ENCODE peak calls at places on chromosomes 12 and 14, in five cellular contexts. C is HCT116, Y is upper lobe of left lung, A is vagina, X is prostate gland. U is an unnamed sample.

GRCh38 chr14:58281969-58282368 is 16.4 kb upstream of the ARID4A start:
- DNase-seq in C (no peak), Y (no peak), A (no peak), X (no peak), U (no peak)

GRCh38 chr14:101879212-101880015 is 85.0 kb upstream of the DYNC1H1 start:
- DNase-seq in C (no peak), Y (no peak), A (no peak), X (no peak), U (no peak)

GRCh38 chr12:130640496-130640895 is 75.6 kb downstream of the RIMBP2 start:
- DNase-seq in C (no peak), Y (no peak), A (no peak), X (no peak), U (no peak)

GRCh38 chr12:57759360-57759980 is 4.6 kb downstream of the MARCHF9 start:
- DNase-seq in C (no peak), Y (no peak), A (no peak), X (no peak), U (no peak)

GRCh38 chr14:68177728-68178127 is 358.1 kb downstream of the RAD51B start:
- DNase-seq in C (no peak), Y (no peak), A (no peak), X (no peak), U (no peak)

GRCh38 chr12:97753332-97753731 is 290.7 kb downstream of the RMST start:
- DNase-seq in C (no peak), Y (no peak), A (no peak), X (no peak), U (no peak)

GRCh38 chr12:49917788-49918173 is 14.1 kb upstream of the FAIM2 start:
- DNase-seq in C (no peak), Y (no peak), A (no peak), X (no peak), U (no peak)

GRCh38 chr14:103118019-103118662 is 5.1 kb upstream of the TNFAIP2 start:
- DNase-seq in C (no peak), Y (peak; percentile 90), A (no peak), X (no peak), U (peak; percentile 85)

GRCh38 chr12:108231909-108232434 is 102.9 kb downstream of the WSCD2 start:
- DNase-seq in C (no peak), Y (no peak), A (no peak), X (no peak), U (no peak)

GRCh38 chr12:101690544-101691118 is 6.8 kb upstream of the CHPT1 start:
- DNase-seq in C (no peak), Y (no peak), A (no peak), X (no peak), U (no peak)

GRCh38 chr12:97752129-97752528 is 289.5 kb downstream of the RMST start:
- DNase-seq in C (no peak), Y (no peak), A (no peak), X (no peak), U (no peak)

GRCh38 chr14:65117795-65118746 is 15.8 kb upstream of the MAX start:
- DNase-seq in C (no peak), Y (no peak), A (no peak), X (peak; percentile 65), U (no peak)

GRCh38 chr12:47808574-47809380 is 10.9 kb downstream of the HDAC7 start:
- DNase-seq in C (no peak), Y (peak; percentile 85), A (no peak), X (no peak), U (peak; percentile 78)

GRCh38 chr14:105251920-105252319 is 3.6 kb downstream of the BTBD6 start:
- DNase-seq in C (no peak), Y (no peak), A (no peak), X (no peak), U (no peak)

GRCh38 chr12:91186189-91186588 is 3.6 kb upstream of the DCN start:
- DNase-seq in C (no peak), Y (no peak), A (no peak), X (no peak), U (no peak)

GRCh38 chr12:46267618-46268348 is 1.1 kb downstream of the SLC38A1 start:
- DNase-seq in C (no peak), Y (peak; percentile 28), A (no peak), X (peak; percentile 11), U (no peak)

GRCh38 chr14:103019827-103020226 is 37.5 kb downstream of the CDC42BPB start:
- DNase-seq in C (no peak), Y (no peak), A (no peak), X (no peak), U (no peak)

GRCh38 chr14:67187210-67187609 is 2.0 kb upstream of the GARIN2 start:
- DNase-seq in C (peak; percentile 83), Y (no peak), A (no peak), X (no peak), U (no peak)

GRCh38 chr14:22737052-22737451 is 29.4 kb upstream of the OXA1L start:
- DNase-seq in C (no peak), Y (no peak), A (no peak), X (no peak), U (no peak)

GRCh38 chr12:121793501-121793835 is at the start of gene RHOF:
- DNase-seq in C (no peak), Y (peak; percentile 81), A (no peak), X (no peak), U (no peak)

GRCh38 chr12:62268956-62269355 is 8.8 kb downstream of the USP15 start:
- DNase-seq in C (no peak), Y (no peak), A (no peak), X (no peak), U (no peak)

GRCh38 chr12:48045061-48045846 is 41.0 kb upstream of the COL2A1 start:
- DNase-seq in C (no peak), Y (no peak), A (no peak), X (no peak), U (no peak)

GRCh38 chr12:126202138-126202537 is 1136.9 kb downstream of the AACS start:
- DNase-seq in C (no peak), Y (no peak), A (no peak), X (no peak), U (no peak)

GRCh38 chr12:53219116-53219955 is 12.3 kb upstream of the ITGB7 start:
- DNase-seq in C (no peak), Y (no peak), A (no peak), X (no peak), U (no peak)
- H3K27ac ChIP-seq in C (peak overlapping the region; percentile 99), Y (peak overlapping the region; percentile 98), A (peak overlapping the region; percentile 99), X (peak overlapping the region; percentile 82), U (peak overlapping the region; percentile 48)

GRCh38 chr12:20601668-20602280 is 93.4 kb upstream of the SLCO1C1 start:
- DNase-seq in C (peak; percentile 46), Y (no peak), A (no peak), X (no peak), U (no peak)
- TF ChIP-seq CTCF in C (peak; percentile 30), Y (no peak), A (no peak), X (no peak), U (no peak)

GRCh38 chr14:95319312-95320075 is at the start of gene CLMN:
- DNase-seq in C (peak; percentile 16), Y (peak; percentile 26), A (no peak), X (peak; percentile 36), U (peak; percentile 16)
- TF ChIP-seq POLR2AphosphoS5 in C (no peak), Y (no peak), A (no peak), X (peak; percentile 12), U (no peak)

GRCh38 chr12:21337453-21337852 is 2.7 kb upstream of the SLCO1A2 start:
- DNase-seq in C (no peak), Y (no peak), A (no peak), X (no peak), U (no peak)
- H3K27ac ChIP-seq in C (no peak overlapping the region), Y (no peak overlapping the region), A (no peak overlapping the region), X (no peak overlapping the region), U (no peak overlapping the region)

DNA sequence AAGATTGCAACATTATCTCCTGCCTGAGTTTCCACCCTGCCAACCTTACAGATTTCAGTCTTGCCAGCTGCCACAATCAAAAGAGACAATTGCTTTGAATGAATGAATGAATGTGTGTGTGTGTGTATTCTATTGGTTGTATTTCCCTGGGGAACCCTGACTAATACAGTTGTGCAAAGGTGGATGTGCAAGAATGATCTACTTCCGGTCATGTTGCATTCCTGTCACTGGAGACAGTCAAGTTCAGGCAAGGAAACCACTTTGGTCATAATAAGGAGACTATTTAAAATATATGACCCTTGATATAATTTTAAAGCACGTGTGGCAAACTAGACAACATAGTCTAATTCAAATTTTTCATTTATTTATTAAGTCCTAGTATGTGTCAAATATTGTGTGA is 13.1 kb downstream of the RERG start:
- DNase-seq in C (no peak), Y (no peak), A (no peak), X (no peak), U (no peak)
- TF ChIP-seq CTCF in C (peak; percentile 34), Y (no peak), A (no peak), X (no peak), U (no peak)

GRCh38 chr14:50806241-50806933 is 24.6 kb downstream of the NIN start:
- DNase-seq in C (no peak), Y (no peak), A (no peak), X (no peak), U (no peak)
- TF ChIP-seq POLR2AphosphoS5 in C (no peak), Y (no peak), A (no peak), X (no peak), U (no peak)

DNA sequence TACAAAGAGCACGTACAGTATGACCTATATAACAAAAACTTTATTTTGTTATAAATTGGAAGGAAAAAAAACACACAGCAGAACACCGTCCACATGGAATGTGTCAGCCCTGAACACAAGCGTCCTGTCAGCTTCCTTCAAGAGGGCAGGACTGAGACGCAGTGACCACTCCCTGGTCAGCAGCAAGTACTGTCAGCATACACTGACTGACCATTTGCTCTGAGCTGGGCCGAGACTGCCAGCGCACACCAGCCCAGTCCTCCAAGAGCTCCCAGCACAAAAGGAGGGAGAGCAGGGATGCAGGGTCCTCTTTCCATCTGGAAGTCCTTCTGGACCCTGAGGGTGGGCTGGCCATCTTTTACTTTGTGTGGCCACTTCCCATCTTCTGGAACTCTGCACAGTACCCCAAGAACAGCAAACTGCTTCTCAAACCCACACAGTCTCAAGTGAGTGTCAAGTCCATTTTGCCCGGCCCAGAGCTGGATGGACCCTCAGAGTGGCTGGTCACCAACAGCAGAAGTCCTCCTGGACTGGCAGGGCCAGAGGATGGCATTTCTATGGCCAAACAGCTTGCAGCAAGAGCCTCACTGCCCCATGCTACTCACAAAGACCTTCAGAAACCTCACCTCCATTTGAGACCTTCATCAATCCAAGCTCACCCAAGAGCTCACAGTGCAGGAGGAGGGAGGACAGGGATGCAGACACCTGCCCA is 11.7 kb downstream of the CCDC88C start:
- DNase-seq in C (no peak), Y (no peak), A (no peak), X (peak; percentile 33), U (no peak)
- H3K27ac ChIP-seq in C (no peak overlapping the region), Y (peak overlapping the region; percentile 82), A (peak overlapping the region; percentile 20), X (peak overlapping the region; percentile 23), U (no peak overlapping the region)

GRCh38 chr12:119328111-119328510 is 6.4 kb upstream of the CCDC60 start:
- DNase-seq in C (peak; percentile 28), Y (no peak), A (no peak), X (no peak), U (no peak)
- TF ChIP-seq CTCF in C (peak; percentile 68), Y (peak; percentile 19), A (no peak), X (no peak), U (peak; percentile 45)

GRCh38 chr14:21642683-21643082 is 7.9 kb upstream of the OR10G2 start:
- DNase-seq in C (no peak), Y (no peak), A (no peak), X (no peak), U (no peak)
- TF ChIP-seq POLR2AphosphoS5 in C (no peak), Y (no peak), A (no peak), X (no peak), U (no peak)

U was measured in HL-60.